ENCODE peak calls at places on chromosomes 3 and 15, in nine cellular contexts. One of them, this sample, is unnamed. For H3K79me2, the result is how much of the 10 kb centered on the place peaks cover.

GRCh38 chr15:74825895-74826294 is 532 bp upstream of the CPLX3 start:
- DNase-seq in SK-N-SH: no peak
- DNase-seq in GM23248: no peak
- DNase-seq in GM23338: no peak
- DNase-seq in neural progenitor cell: no peak
- DNase-seq in OCI-LY7: no peak
- DNase-seq in MM.1S: no peak
- DNase-seq in PC-3: no peak
- DNase-seq in HCT116: no peak
- DNase-seq in this sample: no peak

GRCh38 chr15:38879909-38880471 is 315.4 kb upstream of the RASGRP1 start:
- DNase-seq in SK-N-SH: no peak
- DNase-seq in GM23338: no peak
- DNase-seq in HCT116: no peak
- DNase-seq in PC-3: no peak
- DNase-seq in MM.1S: no peak
- DNase-seq in neural progenitor cell: no peak
- DNase-seq in OCI-LY7: no peak
- DNase-seq in GM23248: peak
- DNase-seq in this sample: no peak

GRCh38 chr15:51128701-51129100 is 34.0 kb upstream of the TNFAIP8L3 start:
- DNase-seq in SK-N-SH: no peak
- DNase-seq in MM.1S: no peak
- DNase-seq in GM23338: no peak
- DNase-seq in HCT116: no peak
- DNase-seq in GM23248: peak
- DNase-seq in PC-3: no peak
- DNase-seq in neural progenitor cell: no peak
- DNase-seq in OCI-LY7: no peak
- DNase-seq in this sample: no peak

GRCh38 chr3:177733233-177733632 is 536.0 kb upstream of the TBL1XR1 start:
- DNase-seq in HCT116: no peak
- DNase-seq in GM23338: no peak
- DNase-seq in SK-N-SH: no peak
- DNase-seq in neural progenitor cell: no peak
- DNase-seq in PC-3: no peak
- DNase-seq in GM23248: no peak
- DNase-seq in OCI-LY7: no peak
- DNase-seq in MM.1S: no peak
- DNase-seq in this sample: no peak

GRCh38 chr3:146970236-146970635 is 365.1 kb upstream of the PLSCR5 start:
- DNase-seq in PC-3: no peak
- DNase-seq in MM.1S: no peak
- DNase-seq in GM23248: peak
- DNase-seq in neural progenitor cell: no peak
- DNase-seq in HCT116: no peak
- DNase-seq in OCI-LY7: no peak
- DNase-seq in GM23338: no peak
- DNase-seq in SK-N-SH: no peak
- DNase-seq in this sample: no peak

GRCh38 chr15:31304074-31304648 is 22.5 kb upstream of the KLF13 start:
- DNase-seq in OCI-LY7: no peak
- DNase-seq in PC-3: no peak
- DNase-seq in GM23338: no peak
- DNase-seq in MM.1S: no peak
- DNase-seq in GM23248: no peak
- DNase-seq in HCT116: no peak
- DNase-seq in SK-N-SH: no peak
- DNase-seq in neural progenitor cell: no peak
- DNase-seq in this sample: no peak

GRCh38 chr3:128368626-128369025 is 98.1 kb downstream of the DNAJB8 start:
- DNase-seq in PC-3: no peak
- DNase-seq in MM.1S: no peak
- DNase-seq in OCI-LY7: no peak
- DNase-seq in HCT116: no peak
- DNase-seq in GM23338: no peak
- DNase-seq in GM23248: no peak
- DNase-seq in SK-N-SH: no peak
- DNase-seq in neural progenitor cell: no peak
- DNase-seq in this sample: no peak

GRCh38 chr3:151538706-151539403 is 78.0 kb upstream of the IGSF10 start:
- DNase-seq in neural progenitor cell: peak
- DNase-seq in GM23338: peak
- DNase-seq in PC-3: no peak
- DNase-seq in SK-N-SH: no peak
- DNase-seq in MM.1S: no peak
- DNase-seq in OCI-LY7: no peak
- DNase-seq in GM23248: peak
- DNase-seq in HCT116: no peak
- DNase-seq in this sample: no peak

GRCh38 chr3:132657869-132658747 is 1.5 kb downstream of the ACAD11 start:
- DNase-seq in OCI-LY7: no peak
- DNase-seq in PC-3: no peak
- DNase-seq in MM.1S: no peak
- DNase-seq in HCT116: no peak
- DNase-seq in neural progenitor cell: no peak
- DNase-seq in GM23338: no peak
- DNase-seq in SK-N-SH: no peak
- DNase-seq in GM23248: no peak
- DNase-seq in this sample: no peak

GRCh38 chr15:73628976-73629854 is 4.0 kb downstream of the NPTN start:
- DNase-seq in MM.1S: no peak
- DNase-seq in HCT116: no peak
- DNase-seq in GM23338: no peak
- DNase-seq in neural progenitor cell: no peak
- DNase-seq in SK-N-SH: peak
- DNase-seq in PC-3: peak
- DNase-seq in OCI-LY7: no peak
- DNase-seq in GM23248: peak
- DNase-seq in this sample: no peak

GRCh38 chr3:107206141-107206540 is 171.1 kb upstream of the CCDC54 start:
- DNase-seq in GM23248: peak
- DNase-seq in HCT116: peak
- DNase-seq in OCI-LY7: peak
- DNase-seq in neural progenitor cell: peak
- DNase-seq in PC-3: peak
- DNase-seq in GM23338: peak
- DNase-seq in MM.1S: peak
- DNase-seq in SK-N-SH: peak
- DNase-seq in this sample: peak

GRCh38 chr15:78004919-78005634 is 72.4 kb downstream of the TBC1D2B start:
- DNase-seq in SK-N-SH: peak
- DNase-seq in OCI-LY7: no peak
- DNase-seq in MM.1S: no peak
- DNase-seq in GM23248: peak
- DNase-seq in neural progenitor cell: no peak
- DNase-seq in HCT116: no peak
- DNase-seq in PC-3: peak
- DNase-seq in GM23338: no peak
- DNase-seq in this sample: peak

GRCh38 chr3:50132421-50133282 is 22.5 kb upstream of the SEMA3F start:
- DNase-seq in GM23248: peak
- DNase-seq in neural progenitor cell: peak
- DNase-seq in OCI-LY7: no peak
- DNase-seq in GM23338: peak
- DNase-seq in SK-N-SH: peak
- DNase-seq in MM.1S: no peak
- DNase-seq in PC-3: no peak
- DNase-seq in HCT116: no peak
- DNase-seq in this sample: no peak

GRCh38 chr3:40550168-40550567 is 25.4 kb downstream of the ZNF621 start:
- DNase-seq in neural progenitor cell: no peak
- DNase-seq in MM.1S: no peak
- DNase-seq in PC-3: no peak
- DNase-seq in GM23338: no peak
- DNase-seq in SK-N-SH: no peak
- DNase-seq in OCI-LY7: no peak
- DNase-seq in HCT116: no peak
- DNase-seq in GM23248: no peak
- DNase-seq in this sample: no peak

GRCh38 chr3:47652142-47652541 is 73.5 kb upstream of the CSPG5 start:
- DNase-seq in PC-3: no peak
- DNase-seq in neural progenitor cell: no peak
- DNase-seq in MM.1S: no peak
- DNase-seq in OCI-LY7: peak
- DNase-seq in HCT116: no peak
- DNase-seq in SK-N-SH: no peak
- DNase-seq in GM23248: no peak
- DNase-seq in GM23338: no peak
- DNase-seq in this sample: no peak

GRCh38 chr3:192284443-192285072 is 442.8 kb downstream of the FGF12 start:
- DNase-seq in PC-3: no peak
- DNase-seq in OCI-LY7: no peak
- DNase-seq in neural progenitor cell: no peak
- DNase-seq in GM23248: no peak
- DNase-seq in GM23338: no peak
- DNase-seq in MM.1S: no peak
- DNase-seq in SK-N-SH: no peak
- DNase-seq in HCT116: no peak
- DNase-seq in this sample: peak

DNA sequence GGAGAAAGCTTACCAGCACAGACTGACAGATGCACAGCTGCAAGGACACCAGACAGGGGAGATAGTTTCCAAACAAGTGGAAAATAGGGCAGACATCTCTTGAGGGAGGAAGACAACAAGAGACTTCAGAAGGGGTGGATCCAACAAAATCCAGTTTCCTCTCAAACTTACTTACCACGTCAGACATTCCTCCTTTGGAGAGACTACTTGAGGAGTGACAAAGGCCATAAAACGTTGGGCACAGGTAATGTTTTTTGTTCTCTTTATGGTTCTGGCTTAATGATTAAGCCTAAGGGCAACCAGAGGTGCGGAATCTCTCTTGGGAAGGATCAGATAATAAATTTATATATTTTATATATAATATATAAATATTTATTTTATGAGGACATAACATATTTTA is 76.1 kb downstream of the CD200 start:
- DNase-seq in OCI-LY7: no peak
- DNase-seq in neural progenitor cell: no peak
- DNase-seq in SK-N-SH: no peak
- DNase-seq in PC-3: no peak
- DNase-seq in GM23248: no peak
- DNase-seq in MM.1S: no peak
- DNase-seq in HCT116: no peak
- DNase-seq in GM23338: no peak
- DNase-seq in this sample: peak
- H2AFZ ChIP-seq in OCI-LY7: no peak
- H2AFZ ChIP-seq in neural progenitor cell: peak
- H2AFZ ChIP-seq in SK-N-SH: no peak
- H2AFZ ChIP-seq in PC-3: no peak
- H2AFZ ChIP-seq in GM23248: no peak
- H2AFZ ChIP-seq in MM.1S: no peak
- H2AFZ ChIP-seq in HCT116: no peak
- H2AFZ ChIP-seq in GM23338: no peak
- H2AFZ ChIP-seq in this sample: no peak

GRCh38 chr3:71429610-71429988 is 153.9 kb downstream of the FOXP1 start:
- DNase-seq in GM23248: no peak
- DNase-seq in SK-N-SH: no peak
- DNase-seq in MM.1S: no peak
- DNase-seq in OCI-LY7: no peak
- DNase-seq in neural progenitor cell: no peak
- DNase-seq in PC-3: no peak
- DNase-seq in GM23338: no peak
- DNase-seq in HCT116: no peak
- DNase-seq in this sample: no peak

GRCh38 chr3:71436337-71436736 is 147.2 kb downstream of the FOXP1 start:
- DNase-seq in GM23338: no peak
- DNase-seq in PC-3: peak
- DNase-seq in GM23248: no peak
- DNase-seq in OCI-LY7: no peak
- DNase-seq in HCT116: no peak
- DNase-seq in SK-N-SH: no peak
- DNase-seq in neural progenitor cell: no peak
- DNase-seq in MM.1S: no peak
- DNase-seq in this sample: no peak

GRCh38 chr3:71430941-71431552 is 152.5 kb downstream of the FOXP1 start:
- DNase-seq in OCI-LY7: no peak
- DNase-seq in PC-3: peak
- DNase-seq in HCT116: no peak
- DNase-seq in SK-N-SH: no peak
- DNase-seq in MM.1S: no peak
- DNase-seq in GM23338: no peak
- DNase-seq in neural progenitor cell: no peak
- DNase-seq in GM23248: no peak
- DNase-seq in this sample: no peak

GRCh38 chr3:71432044-71432970 is 151.2 kb downstream of the FOXP1 start:
- DNase-seq in neural progenitor cell: no peak
- DNase-seq in MM.1S: no peak
- DNase-seq in HCT116: no peak
- DNase-seq in GM23248: no peak
- DNase-seq in SK-N-SH: no peak
- DNase-seq in GM23338: no peak
- DNase-seq in OCI-LY7: no peak
- DNase-seq in PC-3: no peak
- DNase-seq in this sample: no peak

GRCh38 chr3:71433631-71434030 is 149.9 kb downstream of the FOXP1 start:
- DNase-seq in SK-N-SH: no peak
- DNase-seq in MM.1S: no peak
- DNase-seq in OCI-LY7: no peak
- DNase-seq in HCT116: no peak
- DNase-seq in PC-3: no peak
- DNase-seq in GM23248: no peak
- DNase-seq in neural progenitor cell: no peak
- DNase-seq in GM23338: no peak
- DNase-seq in this sample: no peak
- H3K79me2 ChIP-seq in SK-N-SH: half or more
- H3K79me2 ChIP-seq in MM.1S: under half
- H3K79me2 ChIP-seq in OCI-LY7: under half
- H3K79me2 ChIP-seq in HCT116: under half
- H3K79me2 ChIP-seq in PC-3: under half
- H3K79me2 ChIP-seq in GM23248: under half
- H3K79me2 ChIP-seq in neural progenitor cell: under half
- H3K79me2 ChIP-seq in GM23338: under half
- H3K79me2 ChIP-seq in this sample: under half

GRCh38 chr3:74621581-74621980 is 7.1 kb upstream of the CNTN3 start:
- DNase-seq in neural progenitor cell: peak
- DNase-seq in OCI-LY7: no peak
- DNase-seq in SK-N-SH: no peak
- DNase-seq in MM.1S: no peak
- DNase-seq in GM23338: no peak
- DNase-seq in GM23248: peak
- DNase-seq in PC-3: no peak
- DNase-seq in HCT116: no peak
- DNase-seq in this sample: no peak

GRCh38 chr3:74623261-74623836 is 8.9 kb upstream of the CNTN3 start:
- DNase-seq in MM.1S: peak
- DNase-seq in GM23338: no peak
- DNase-seq in SK-N-SH: no peak
- DNase-seq in OCI-LY7: no peak
- DNase-seq in GM23248: peak
- DNase-seq in PC-3: no peak
- DNase-seq in neural progenitor cell: no peak
- DNase-seq in HCT116: no peak
- DNase-seq in this sample: no peak

GRCh38 chr3:74624301-74624700 is 9.8 kb upstream of the CNTN3 start:
- DNase-seq in OCI-LY7: no peak
- DNase-seq in SK-N-SH: no peak
- DNase-seq in PC-3: no peak
- DNase-seq in HCT116: no peak
- DNase-seq in MM.1S: no peak
- DNase-seq in neural progenitor cell: no peak
- DNase-seq in GM23338: no peak
- DNase-seq in GM23248: peak
- DNase-seq in this sample: no peak
- TF ChIP-seq EZH2phosphoT487 in OCI-LY7: no peak
- TF ChIP-seq EZH2phosphoT487 in SK-N-SH: no peak
- TF ChIP-seq EZH2phosphoT487 in PC-3: no peak
- TF ChIP-seq EZH2phosphoT487 in HCT116: no peak
- TF ChIP-seq EZH2phosphoT487 in MM.1S: no peak
- TF ChIP-seq EZH2phosphoT487 in neural progenitor cell: no peak
- TF ChIP-seq EZH2phosphoT487 in GM23338: no peak
- TF ChIP-seq EZH2phosphoT487 in GM23248: no peak
- TF ChIP-seq EZH2phosphoT487 in this sample: no peak

GRCh38 chr3:125120370-125121122 is 64.7 kb upstream of the HEG1 start:
- DNase-seq in MM.1S: no peak
- DNase-seq in HCT116: no peak
- DNase-seq in SK-N-SH: no peak
- DNase-seq in OCI-LY7: no peak
- DNase-seq in GM23338: peak
- DNase-seq in GM23248: peak
- DNase-seq in PC-3: no peak
- DNase-seq in neural progenitor cell: peak
- DNase-seq in this sample: no peak
- H2AFZ ChIP-seq in MM.1S: no peak
- H2AFZ ChIP-seq in HCT116: no peak
- H2AFZ ChIP-seq in SK-N-SH: no peak
- H2AFZ ChIP-seq in OCI-LY7: no peak
- H2AFZ ChIP-seq in GM23338: peak
- H2AFZ ChIP-seq in GM23248: peak
- H2AFZ ChIP-seq in PC-3: no peak
- H2AFZ ChIP-seq in neural progenitor cell: no peak
- H2AFZ ChIP-seq in this sample: no peak

This sample was measured in hepatocyte.